ENCODE peak calls at places on chromosomes 2 and 18, in seven cellular contexts. D is endothelial cell; G is brain microvascular endothelial cell; S is HL-60; L is CD8-positive, alpha-beta T cell; B is colonic mucosa; W is AG10803. R is an unnamed sample.

GRCh38 chr2:236712304-236712703 is 142.7 kb downstream of the ACKR3 start:
- DNase-seq in D (no peak), G (no peak), S (no peak), L (no peak), B (no peak), W (peak; percentile 50), R (peak; percentile 70)

GRCh38 chr2:169732583-169733358 is 861 bp upstream of the KLHL23 start:
- DNase-seq in D (no peak), G (no peak), S (peak; percentile 49), L (no peak), B (no peak), W (no peak), R (no peak)

GRCh38 chr2:36561223-36561944 is 36.6 kb downstream of the FEZ2 start:
- DNase-seq in D (no peak), G (peak; percentile 91), S (no peak), L (no peak), B (peak; percentile 61), W (peak; percentile 89), R (peak; percentile 90)

GRCh38 chr18:27382477-27383216 is 197.5 kb upstream of the CHST9 start:
- DNase-seq in D (no peak), G (no peak), S (no peak), L (no peak), B (no peak), W (no peak), R (no peak)

GRCh38 chr18:59048378-59048777 is 91.3 kb upstream of the SEC11C start:
- DNase-seq in D (no peak), G (no peak), S (no peak), L (no peak), B (no peak), W (no peak), R (no peak)

GRCh38 chr2:216006164-216006663 is 7.1 kb downstream of the MREG start:
- DNase-seq in D (peak; percentile 54), G (peak; percentile 6), S (peak; percentile 11), L (peak; percentile 65), B (no peak), W (no peak), R (no peak)

GRCh38 chr18:26429535-26429934 is 118.8 kb downstream of the KCTD1 start:
- DNase-seq in D (no peak), G (peak; percentile 89), S (no peak), L (no peak), B (no peak), W (peak; percentile 80), R (peak; percentile 73)

GRCh38 chr2:147030966-147031760 is 813.7 kb upstream of the ACVR2A start:
- DNase-seq in D (no peak), G (peak; percentile 66), S (no peak), L (no peak), B (no peak), W (no peak), R (peak; percentile 69)

GRCh38 chr18:9707381-9708056 is 582 bp upstream of the RAB31 start:
- DNase-seq in D (peak; percentile 14), G (no peak), S (no peak), L (no peak), B (no peak), W (peak; percentile 49), R (peak; percentile 58)

GRCh38 chr2:118059919-118060478 is 28.3 kb upstream of the INSIG2 start:
- DNase-seq in D (no peak), G (peak; percentile 46), S (no peak), L (no peak), B (no peak), W (peak; percentile 99), R (peak; percentile 84)

GRCh38 chr2:27042985-27043634 is 8.4 kb upstream of the AGBL5 start:
- DNase-seq in D (no peak), G (no peak), S (no peak), L (no peak), B (no peak), W (no peak), R (peak; percentile 24)

GRCh38 chr18:70332694-70333093 is 43.8 kb downstream of the SOCS6 start:
- DNase-seq in D (no peak), G (no peak), S (no peak), L (no peak), B (no peak), W (peak; percentile 52), R (peak; percentile 38)

GRCh38 chr2:9639000-9639602 is 8.3 kb upstream of the YWHAQ start:
- DNase-seq in D (no peak), G (no peak), S (no peak), L (no peak), B (no peak), W (peak; percentile 18), R (peak; percentile 44)

GRCh38 chr2:237720444-237720843 is 78.1 kb upstream of the RBM44 start:
- DNase-seq in D (no peak), G (no peak), S (no peak), L (no peak), B (no peak), W (no peak), R (no peak)

GRCh38 chr2:67854798-67855197 is 208.0 kb downstream of the C1D start:
- DNase-seq in D (no peak), G (no peak), S (no peak), L (no peak), B (no peak), W (no peak), R (no peak)

GRCh38 chr2:39623916-39624315 is 41.8 kb upstream of the TMEM178A start:
- DNase-seq in D (no peak), G (no peak), S (no peak), L (no peak), B (no peak), W (no peak), R (no peak)

GRCh38 chr2:119179951-119180350 is 21.4 kb upstream of the C1QL2 start:
- DNase-seq in D (no peak), G (no peak), S (no peak), L (no peak), B (no peak), W (no peak), R (no peak)

GRCh38 chr2:188811522-188811921 is 162.7 kb upstream of the COL3A1 start:
- DNase-seq in D (no peak), G (peak; percentile 50), S (no peak), L (no peak), B (no peak), W (peak; percentile 76), R (peak; percentile 88)

GRCh38 chr2:42944744-42945415 is 152.5 kb upstream of the HAAO start:
- DNase-seq in D (no peak), G (peak; percentile 43), S (no peak), L (no peak), B (no peak), W (peak; percentile 54), R (no peak)

GRCh38 chr2:104447831-104448434 is 406.0 kb upstream of the POU3F3 start:
- DNase-seq in D (no peak), G (no peak), S (no peak), L (no peak), B (no peak), W (no peak), R (no peak)

GRCh38 chr2:216424305-216424704 is 12.0 kb downstream of the SMARCAL1 start:
- DNase-seq in D (no peak), G (no peak), S (no peak), L (no peak), B (no peak), W (peak; percentile 27), R (peak; percentile 41)

GRCh38 chr2:165114345-165114943 is 89.4 kb downstream of the SCN3A start:
- DNase-seq in D (no peak), G (peak; percentile 82), S (no peak), L (no peak), B (no peak), W (no peak), R (peak; percentile 36)

GRCh38 chr2:38106420-38107182 is 30.6 kb upstream of the CYP1B1 start:
- DNase-seq in D (peak; percentile 20), G (no peak), S (no peak), L (no peak), B (no peak), W (peak; percentile 82), R (peak; percentile 80)

GRCh38 chr2:158179660-158180059 is 78.0 kb downstream of the UPP2 start:
- DNase-seq in D (no peak), G (peak; percentile 25), S (no peak), L (no peak), B (no peak), W (peak; percentile 21), R (peak; percentile 45)
- TF ChIP-seq CTCF in D (no peak), G (peak; percentile 23), S (no peak), L (no peak), B (no peak), W (peak; percentile 53), R (peak; percentile 36)

DNA sequence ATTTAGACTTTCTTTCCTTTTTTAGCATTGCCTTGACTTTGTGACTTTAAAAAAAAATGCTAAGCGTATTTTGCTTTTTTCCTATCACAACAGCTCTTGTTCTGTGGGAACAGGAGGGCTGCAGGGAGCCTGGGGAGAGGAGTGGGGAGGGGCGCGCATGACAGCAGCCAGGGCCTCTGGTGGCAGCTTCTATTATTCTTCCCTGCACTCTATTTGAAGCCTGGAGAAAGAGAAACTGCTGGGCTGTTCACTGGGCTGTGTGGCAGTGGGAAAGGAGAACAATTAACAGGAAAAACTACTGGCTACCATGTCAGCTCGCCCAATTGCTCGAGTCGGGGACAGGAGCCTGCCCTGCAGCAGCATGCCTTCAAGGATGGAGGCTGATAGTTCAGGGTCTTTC is 119.0 kb upstream of the ZBTB14 start:
- DNase-seq in D (peak; percentile 32), G (no peak), S (no peak), L (no peak), B (no peak), W (no peak), R (no peak)
- TF ChIP-seq CTCF in D (no peak), G (no peak), S (no peak), L (no peak), B (no peak), W (no peak), R (no peak)

DNA sequence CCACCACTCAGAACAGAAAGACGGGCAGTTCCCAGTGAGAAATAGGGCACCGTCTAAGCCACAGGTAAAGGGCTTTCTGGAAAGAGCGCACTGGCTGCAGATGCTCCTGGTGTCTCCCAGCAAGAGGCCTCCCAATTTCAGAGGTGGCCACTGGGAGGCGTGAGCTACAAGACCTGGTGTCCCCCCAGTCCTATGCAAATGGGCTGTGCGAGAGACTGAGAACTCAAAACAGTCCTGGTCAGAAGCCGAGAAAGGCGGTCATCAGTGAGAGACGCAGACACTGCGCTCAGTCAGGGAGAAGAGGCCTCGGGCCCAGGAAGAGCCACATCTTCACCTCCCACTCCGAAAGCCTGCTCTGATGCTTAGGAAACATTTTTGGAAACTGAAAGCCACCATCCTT is 179.5 kb downstream of the EIPR1 start:
- DNase-seq in D (peak; percentile 28), G (no peak), S (no peak), L (no peak), B (no peak), W (no peak), R (no peak)
- TF ChIP-seq CTCF in D (no peak), G (peak; percentile 27), S (no peak), L (no peak), B (no peak), W (no peak), R (no peak)

GRCh38 chr2:160290590-160290989 is 90.5 kb upstream of the ITGB6 start:
- DNase-seq in D (no peak), G (no peak), S (no peak), L (no peak), B (no peak), W (no peak), R (no peak)

GRCh38 chr2:160291382-160291781 is 91.3 kb upstream of the ITGB6 start:
- DNase-seq in D (no peak), G (no peak), S (no peak), L (no peak), B (no peak), W (no peak), R (peak; percentile 47)

GRCh38 chr2:160293401-160293911 is 93.4 kb upstream of the ITGB6 start:
- DNase-seq in D (no peak), G (peak; percentile 91), S (no peak), L (no peak), B (no peak), W (peak; percentile 95), R (peak; percentile 96)

GRCh38 chr2:160294339-160294803 is 94.3 kb upstream of the ITGB6 start:
- DNase-seq in D (no peak), G (peak; percentile 85), S (peak; percentile 50), L (no peak), B (peak; percentile 49), W (peak; percentile 87), R (peak; percentile 98)

GRCh38 chr2:160292225-160292624 is 92.2 kb upstream of the ITGB6 start:
- DNase-seq in D (no peak), G (peak; percentile 25), S (no peak), L (no peak), B (no peak), W (no peak), R (peak; percentile 69)
- TF ChIP-seq CTCF in D (no peak), G (peak; percentile 20), S (no peak), L (no peak), B (no peak), W (peak; percentile 30), R (peak; percentile 27)

R was measured in fibroblast of the aortic adventitia.